ENCODE peak calls at places on chromosomes 1 and 21, in four cellular contexts. N is effector memory CD4-positive, alpha-beta T cell; C is IMR-90; K is ovary. H is an unnamed sample.

GRCh38 chr1:45863117-45863670 is 59.8 kb downstream of the MAST2 start:
- DNase-seq in N (no peak), C (no peak), K (no peak), H (no peak)

GRCh38 chr1:21874778-21875547 is 62.1 kb downstream of the HSPG2 start:
- DNase-seq in N (no peak), C (no peak), K (no peak), H (no peak)

GRCh38 chr1:56061824-56062223 is 517.5 kb downstream of the PLPP3 start:
- DNase-seq in N (no peak), C (no peak), K (no peak), H (no peak)

GRCh38 chr1:150551784-150552691 is 2.8 kb downstream of the ADAMTSL4 start:
- DNase-seq in N (no peak), C (peak; percentile 92), K (peak; percentile 90), H (peak; percentile 89)

GRCh38 chr1:10651377-10651776 is 145.1 kb downstream of the CASZ1 start:
- DNase-seq in N (no peak), C (peak; percentile 31), K (no peak), H (no peak)

GRCh38 chr1:24704411-24705259 is 40.6 kb upstream of the CLIC4 start:
- DNase-seq in N (no peak), C (peak; percentile 93), K (peak; percentile 46), H (no peak)

GRCh38 chr1:172764378-172764777 is 105.5 kb downstream of the FASLG start:
- DNase-seq in N (no peak), C (no peak), K (no peak), H (no peak)

GRCh38 chr1:94025383-94026340 is 95.3 kb downstream of the ABCA4 start:
- DNase-seq in N (no peak), C (peak; percentile 79), K (no peak), H (no peak)

GRCh38 chr21:25424674-25425073 is 182.6 kb downstream of the MRPL39 start:
- DNase-seq in N (no peak), C (no peak), K (no peak), H (no peak)

GRCh38 chr1:172588296-172589291 is 55.6 kb downstream of the SUCO start:
- DNase-seq in N (no peak), C (peak; percentile 94), K (no peak), H (no peak)

GRCh38 chr1:55129194-55129728 is 85.9 kb downstream of the USP24 start:
- DNase-seq in N (no peak), C (peak; percentile 89), K (no peak), H (no peak)

GRCh38 chr1:37727186-37727585 is 34.9 kb downstream of the CDCA8 start:
- DNase-seq in N (no peak), C (no peak), K (no peak), H (no peak)

GRCh38 chr1:34983700-34984355 is 1.3 kb downstream of the TMEM35B start:
- DNase-seq in N (no peak), C (peak; percentile 17), K (no peak), H (no peak)

GRCh38 chr1:2948001-2948750 is 73.1 kb upstream of the ACTRT2 start:
- DNase-seq in N (no peak), C (no peak), K (no peak), H (no peak)

GRCh38 chr21:44800971-44801467 is 601 bp downstream of the UBE2G2 start:
- DNase-seq in N (no peak), C (peak; percentile 26), K (no peak), H (no peak)

GRCh38 chr1:152392909-152393308 is 21.2 kb downstream of the CRNN start:
- DNase-seq in N (peak; percentile 4), C (no peak), K (no peak), H (no peak)

GRCh38 chr1:50970927-50971582 is 1.0 kb downstream of the CDKN2C start:
- DNase-seq in N (no peak), C (no peak), K (no peak), H (no peak)

GRCh38 chr1:172663726-172664125 is 4.8 kb downstream of the FASLG start:
- DNase-seq in N (no peak), C (no peak), K (no peak), H (no peak)

GRCh38 chr1:47841356-47841755 is 155.8 kb downstream of the TRABD2B start:
- DNase-seq in N (no peak), C (no peak), K (no peak), H (peak; percentile 14)

GRCh38 chr1:31581821-31582810 is 5.8 kb downstream of the TINAGL1 start:
- DNase-seq in N (no peak), C (no peak), K (no peak), H (no peak)

GRCh38 chr1:67766117-67766978 is 66.9 kb downstream of the GNG12 start:
- DNase-seq in N (no peak), C (peak; percentile 94), K (peak; percentile 74), H (no peak)

GRCh38 chr1:111737216-111738132 is 1.7 kb downstream of the INKA2 start:
- DNase-seq in N (no peak), C (no peak), K (no peak), H (no peak)

GRCh38 chr1:33225586-33225985 is 30.7 kb upstream of the ZNF362 start:
- DNase-seq in N (no peak), C (no peak), K (no peak), H (no peak)

GRCh38 chr21:43305336-43305665 is 121.6 kb downstream of the SIK1 start:
- DNase-seq in N (no peak), C (no peak), K (no peak), H (no peak)

GRCh38 chr1:7915826-7916225 is 24.8 kb downstream of the TNFRSF9 start:
- DNase-seq in N (no peak), C (no peak), K (no peak), H (no peak)

GRCh38 chr1:173507205-173507846 is 30.2 kb downstream of the PRDX6 start:
- DNase-seq in N (no peak), C (peak; percentile 76), K (no peak), H (no peak)

GRCh38 chr1:222893255-222893654 is 78.4 kb downstream of the DISP1 start:
- DNase-seq in N (no peak), C (no peak), K (no peak), H (peak; percentile 86)

GRCh38 chr1:178031856-178032320 is 62.0 kb upstream of the RASAL2 start:
- DNase-seq in N (no peak), C (peak; percentile 93), K (peak; percentile 87), H (peak; percentile 82)

GRCh38 chr1:7679873-7680790 is 91.0 kb upstream of the VAMP3 start:
- DNase-seq in N (peak; percentile 22), C (peak; percentile 13), K (peak; percentile 75), H (no peak)

GRCh38 chr1:25090707-25091422 is 141.4 kb downstream of the SYF2 start:
- DNase-seq in N (no peak), C (no peak), K (no peak), H (no peak)

GRCh38 chr1:205977348-205978014 is 25.7 kb downstream of the RAB7B start:
- DNase-seq in N (peak; percentile 47), C (peak; percentile 81), K (peak; percentile 80), H (peak; percentile 69)

GRCh38 chr1:118503747-118504146 is 318.7 kb upstream of the SPAG17 start:
- DNase-seq in N (no peak), C (no peak), K (no peak), H (no peak)

GRCh38 chr1:230456478-230456877 is 30.3 kb upstream of the PGBD5 start:
- DNase-seq in N (no peak), C (no peak), K (no peak), H (no peak)

GRCh38 chr1:19220080-19220846 is 10.2 kb upstream of the UBR4 start:
- DNase-seq in N (no peak), C (no peak), K (no peak), H (no peak)

GRCh38 chr1:200704991-200705390 is 33.7 kb upstream of the CAMSAP2 start:
- DNase-seq in N (no peak), C (no peak), K (no peak), H (no peak)

GRCh38 chr1:119673171-119673940 is 25.3 kb upstream of the ZNF697 start:
- DNase-seq in N (no peak), C (peak; percentile 33), K (no peak), H (no peak)

GRCh38 chr1:32920833-32921232 is 19.6 kb upstream of the TMEM54 start:
- DNase-seq in N (no peak), C (no peak), K (no peak), H (no peak)

GRCh38 chr1:187844313-187844712 is 1015.6 kb downstream of the PLA2G4A start:
- DNase-seq in N (no peak), C (peak; percentile 44), K (no peak), H (no peak)
- H3K27ac ChIP-seq in N (no peak overlapping the region), C (no peak overlapping the region), K (no peak overlapping the region), H (no peak overlapping the region)

DNA sequence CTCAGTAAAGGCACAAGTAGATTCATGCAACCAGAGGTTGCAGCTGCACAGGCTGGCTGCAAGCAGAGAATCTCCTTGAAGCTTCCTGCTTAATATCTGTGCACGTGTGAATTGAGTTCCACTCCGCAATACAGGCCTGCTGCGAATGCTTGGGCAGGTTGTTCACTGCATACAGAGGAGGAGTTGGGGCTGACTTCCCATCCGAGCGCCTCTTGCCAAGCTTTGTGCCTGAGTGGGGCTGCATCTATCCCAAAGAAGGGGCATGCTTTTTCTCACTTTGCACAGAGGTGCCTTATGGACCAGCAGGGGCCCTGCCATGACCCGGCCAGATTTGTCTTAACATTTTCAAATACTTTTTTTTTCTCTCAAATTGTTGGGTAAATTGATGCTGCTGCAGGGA is 17.9 kb upstream of the PADI1 start:
- DNase-seq in N (no peak), C (no peak), K (peak; percentile 12), H (no peak)
- H3K27ac ChIP-seq in N (no peak overlapping the region), C (no peak overlapping the region), K (no peak overlapping the region), H (no peak overlapping the region)

GRCh38 chr21:29801122-29801521 is 138.7 kb downstream of the GRIK1 start:
- DNase-seq in N (no peak), C (no peak), K (no peak), H (no peak)
- H3K27ac ChIP-seq in N (no peak overlapping the region), C (no peak overlapping the region), K (no peak overlapping the region), H (no peak overlapping the region)

GRCh38 chr1:179036844-179037465 is 11.3 kb downstream of the FAM20B start:
- DNase-seq in N (no peak), C (peak; percentile 42), K (no peak), H (no peak)
- H3K27ac ChIP-seq in N (no peak overlapping the region), C (no peak overlapping the region), K (no peak overlapping the region), H (no peak overlapping the region)

GRCh38 chr1:116570358-116571214 is at the start of gene CD58:
- DNase-seq in N (peak; percentile 61), C (peak; percentile 63), K (peak; percentile 86), H (peak; percentile 83)
- H3K27ac ChIP-seq in N (peak within 1 kb of the TSS; percentile 93), C (peak within 1 kb of the TSS; percentile 23), K (peak within 1 kb of the TSS; percentile 85), H (peak within 1 kb of the TSS; percentile 99)

GRCh38 chr1:63663301-63663700 is 70.1 kb downstream of the PGM1 start:
- DNase-seq in N (no peak), C (peak; percentile 77), K (no peak), H (no peak)
- H3K27ac ChIP-seq in N (no peak overlapping the region), C (no peak overlapping the region), K (no peak overlapping the region), H (no peak overlapping the region)

H was measured in breast epithelium.